ENCODE peak calls at places on chromosomes 11 and 22, in four cellular contexts. One of them, this sample, is unnamed.

GRCh38 chr11:103803062-103803461 is 233.4 kb upstream of the DDI1 start:
- DNase-seq in GM12891: no peak
- DNase-seq in H1: no peak
- DNase-seq in K562: no peak
- DNase-seq in this sample: no peak

GRCh38 chr11:78800756-78801155 is 226.1 kb upstream of the NARS2 start:
- DNase-seq in GM12891: no peak
- DNase-seq in H1: no peak
- DNase-seq in K562: no peak
- DNase-seq in this sample: no peak

GRCh38 chr11:69375316-69376154 is 81.6 kb downstream of the MYEOV start:
- DNase-seq in GM12891: no peak
- DNase-seq in H1: no peak
- DNase-seq in K562: no peak
- DNase-seq in this sample: no peak

GRCh38 chr11:473975-474785 is 24.1 kb downstream of the PTDSS2 start:
- DNase-seq in GM12891: no peak
- DNase-seq in H1: no peak
- DNase-seq in K562: no peak
- DNase-seq in this sample: no peak

GRCh38 chr11:70503878-70504240 is 105.5 kb downstream of the CTTN start:
- DNase-seq in GM12891: no peak
- DNase-seq in H1: no peak
- DNase-seq in K562: no peak
- DNase-seq in this sample: no peak

GRCh38 chr11:16750417-16750816 is 12.0 kb downstream of the C11orf58 start:
- DNase-seq in GM12891: no peak
- DNase-seq in H1: no peak
- DNase-seq in K562: no peak
- DNase-seq in this sample: no peak

GRCh38 chr22:17366830-17367229 is 2.4 kb upstream of the CECR2 start:
- DNase-seq in GM12891: peak
- DNase-seq in H1: peak
- DNase-seq in K562: peak
- DNase-seq in this sample: no peak

GRCh38 chr22:38467904-38468760 is at the start of gene KDELR3:
- DNase-seq in GM12891: peak
- DNase-seq in H1: no peak
- DNase-seq in K562: peak
- DNase-seq in this sample: peak

GRCh38 chr11:477042-477715 is 27.1 kb downstream of the PTDSS2 start:
- DNase-seq in GM12891: no peak
- DNase-seq in H1: no peak
- DNase-seq in K562: no peak
- DNase-seq in this sample: no peak

GRCh38 chr11:12052676-12053605 is 44.5 kb upstream of the DKK3 start:
- DNase-seq in GM12891: no peak
- DNase-seq in H1: no peak
- DNase-seq in K562: no peak
- DNase-seq in this sample: no peak

GRCh38 chr22:41442240-41442792 is 4.3 kb downstream of the TOB2 start:
- DNase-seq in GM12891: no peak
- DNase-seq in H1: no peak
- DNase-seq in K562: no peak
- DNase-seq in this sample: no peak

GRCh38 chr11:47504910-47505309 is 48.0 kb downstream of the CELF1 start:
- DNase-seq in GM12891: no peak
- DNase-seq in H1: no peak
- DNase-seq in K562: no peak
- DNase-seq in this sample: no peak

GRCh38 chr11:117143390-117143789 is 697 bp upstream of the PAFAH1B2 start:
- DNase-seq in GM12891: no peak
- DNase-seq in H1: no peak
- DNase-seq in K562: peak
- DNase-seq in this sample: no peak

GRCh38 chr11:117232911-117233409 is 489 bp downstream of the RNF214 start:
- DNase-seq in GM12891: peak
- DNase-seq in H1: peak
- DNase-seq in K562: peak
- DNase-seq in this sample: peak

GRCh38 chr22:23137905-23138520 is 3.8 kb downstream of the RSPH14 start:
- DNase-seq in GM12891: no peak
- DNase-seq in H1: no peak
- DNase-seq in K562: no peak
- DNase-seq in this sample: no peak

GRCh38 chr11:72039108-72039850 is 40.6 kb downstream of the IL18BP start:
- DNase-seq in GM12891: no peak
- DNase-seq in H1: no peak
- DNase-seq in K562: no peak
- DNase-seq in this sample: no peak

GRCh38 chr22:45969801-45970464 is 7.0 kb downstream of the WNT7B start:
- DNase-seq in GM12891: no peak
- DNase-seq in H1: no peak
- DNase-seq in K562: no peak
- DNase-seq in this sample: no peak

GRCh38 chr11:100970273-100971164 is 159.1 kb downstream of the PGR start:
- DNase-seq in GM12891: no peak
- DNase-seq in H1: no peak
- DNase-seq in K562: peak
- DNase-seq in this sample: no peak

GRCh38 chr22:35643991-35644390 is 4.3 kb upstream of the APOL6 start:
- DNase-seq in GM12891: no peak
- DNase-seq in H1: peak
- DNase-seq in K562: no peak
- DNase-seq in this sample: no peak

GRCh38 chr22:19178065-19178658 is 374 bp downstream of the SLC25A1 start:
- DNase-seq in GM12891: peak
- DNase-seq in H1: peak
- DNase-seq in K562: no peak
- DNase-seq in this sample: peak

GRCh38 chr11:91243630-91244029 is 981.0 kb upstream of the FAT3 start:
- DNase-seq in GM12891: no peak
- DNase-seq in H1: no peak
- DNase-seq in K562: no peak
- DNase-seq in this sample: no peak

GRCh38 chr11:71364806-71365205 is 83.4 kb downstream of the DHCR7 start:
- DNase-seq in GM12891: no peak
- DNase-seq in H1: no peak
- DNase-seq in K562: no peak
- DNase-seq in this sample: no peak

GRCh38 chr22:42316988-42317387 is 46.5 kb upstream of the TCF20 start:
- DNase-seq in GM12891: no peak
- DNase-seq in H1: no peak
- DNase-seq in K562: peak
- DNase-seq in this sample: no peak

GRCh38 chr11:11428714-11429113 is 75.7 kb upstream of the CSNK2A3 start:
- DNase-seq in GM12891: no peak
- DNase-seq in H1: no peak
- DNase-seq in K562: no peak
- DNase-seq in this sample: no peak

GRCh38 chr22:32994921-32995320 is 63.3 kb downstream of the SYN3 start:
- DNase-seq in GM12891: no peak
- DNase-seq in H1: peak
- DNase-seq in K562: no peak
- DNase-seq in this sample: no peak

GRCh38 chr22:39999144-39999757 is 4.5 kb downstream of the FAM83F start:
- DNase-seq in GM12891: no peak
- DNase-seq in H1: no peak
- DNase-seq in K562: peak
- DNase-seq in this sample: no peak

GRCh38 chr22:20531404-20532181 is 24.2 kb downstream of the MED15 start:
- DNase-seq in GM12891: no peak
- DNase-seq in H1: no peak
- DNase-seq in K562: no peak
- DNase-seq in this sample: no peak

GRCh38 chr22:35548762-35549106 is 8.1 kb downstream of the RASD2 start:
- DNase-seq in GM12891: no peak
- DNase-seq in H1: no peak
- DNase-seq in K562: no peak
- DNase-seq in this sample: no peak

GRCh38 chr22:35203583-35203982 is 53.7 kb upstream of the HMGXB4 start:
- DNase-seq in GM12891: no peak
- DNase-seq in H1: no peak
- DNase-seq in K562: no peak
- DNase-seq in this sample: no peak

GRCh38 chr11:73382183-73382582 is 6.0 kb downstream of the RELT start:
- DNase-seq in GM12891: no peak
- DNase-seq in H1: no peak
- DNase-seq in K562: no peak
- DNase-seq in this sample: no peak

GRCh38 chr11:72015511-72016061 is 16.9 kb downstream of the IL18BP start:
- DNase-seq in GM12891: no peak
- DNase-seq in H1: no peak
- DNase-seq in K562: peak
- DNase-seq in this sample: no peak

DNA sequence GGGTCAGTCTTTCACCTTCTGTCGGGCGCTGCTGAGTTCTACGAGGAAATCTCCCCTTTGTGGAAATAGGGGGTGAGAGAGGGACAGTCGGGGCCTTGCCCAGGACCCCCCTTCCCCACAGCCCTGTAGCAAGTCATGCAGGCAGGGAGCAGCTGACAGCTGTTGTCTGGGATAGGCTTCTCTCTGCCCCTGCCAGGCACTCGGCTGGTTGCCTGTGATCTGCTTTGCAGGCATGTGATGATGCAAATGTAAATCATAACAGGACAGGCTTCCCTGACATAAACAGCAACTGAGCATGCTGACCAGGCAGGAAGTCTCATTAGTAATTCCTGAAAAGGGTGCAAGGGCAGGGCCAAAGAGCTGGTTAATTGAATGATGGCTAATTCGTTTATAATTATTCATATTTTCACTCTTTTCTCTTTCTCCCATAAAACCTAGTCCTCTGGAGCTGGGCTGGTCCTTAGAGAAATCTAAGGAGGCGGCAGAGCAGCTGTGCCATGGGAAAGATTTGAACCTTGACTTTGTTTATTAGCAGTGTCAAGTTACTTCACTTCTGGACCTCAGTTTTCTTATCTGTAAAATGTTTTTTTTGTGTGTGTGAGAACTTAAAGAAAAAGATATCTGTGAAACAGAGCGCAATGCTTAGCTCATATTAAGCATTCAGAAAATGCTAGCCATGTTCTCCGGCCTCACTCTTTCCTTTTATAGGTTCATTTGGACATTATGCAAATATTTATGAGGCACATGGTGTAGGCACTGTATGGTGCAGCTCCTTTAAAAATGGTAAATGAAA is 129.7 kb downstream of the LDLRAD3 start:
- DNase-seq in GM12891: no peak
- DNase-seq in H1: no peak
- DNase-seq in K562: no peak
- DNase-seq in this sample: no peak
- TF ChIP-seq TAF1 in GM12891: no peak
- TF ChIP-seq TAF1 in H1: no peak
- TF ChIP-seq TAF1 in K562: no peak
- TF ChIP-seq TAF1 in this sample: no peak

DNA sequence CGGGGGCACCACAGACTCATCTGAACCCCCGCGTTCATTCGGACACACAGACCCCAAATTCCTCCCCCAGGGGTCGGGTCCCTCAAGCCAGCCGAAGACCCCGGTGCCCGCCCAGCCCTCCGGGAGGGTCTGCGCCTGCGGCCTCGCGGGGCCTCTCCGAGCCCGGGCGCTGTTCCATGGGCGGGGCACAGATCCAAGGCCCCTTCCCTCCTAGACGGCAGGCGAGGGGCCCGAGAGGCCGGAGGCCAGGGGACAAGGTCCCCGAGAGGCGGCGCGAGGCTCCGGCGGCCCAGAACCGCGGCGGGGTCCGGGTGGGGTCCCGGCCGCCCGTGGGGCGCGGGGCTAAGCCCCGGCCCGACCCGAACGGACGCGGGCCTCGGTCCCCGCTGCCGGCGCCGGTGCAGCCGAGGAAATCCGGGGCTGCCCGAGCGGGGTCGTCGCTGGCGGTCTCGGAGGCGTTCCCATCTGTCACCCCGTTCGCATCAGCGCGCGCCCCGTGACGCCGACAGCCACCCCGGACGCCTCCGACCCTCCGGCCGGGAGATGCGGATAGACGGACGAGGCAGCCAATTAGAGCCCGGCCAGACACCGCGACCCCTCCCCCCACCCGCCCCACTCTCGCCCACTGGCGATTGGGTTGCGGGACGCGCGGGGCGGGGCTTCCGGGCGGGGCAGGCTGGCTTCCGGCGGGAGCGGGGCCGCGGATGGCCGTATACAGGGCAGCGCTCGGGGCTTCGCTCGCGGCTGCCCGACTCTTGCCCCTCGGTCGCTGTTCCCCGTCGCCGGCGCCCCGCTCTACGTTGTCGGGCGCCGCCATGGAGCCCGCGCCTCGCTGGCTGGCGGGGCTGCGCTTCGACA is at the start of gene SELENOO:
- DNase-seq in GM12891: peak
- DNase-seq in H1: peak
- DNase-seq in K562: peak
- DNase-seq in this sample: peak
- TF ChIP-seq POLR2A in GM12891: peak
- TF ChIP-seq POLR2A in H1: no peak
- TF ChIP-seq POLR2A in K562: peak
- TF ChIP-seq POLR2A in this sample: peak

DNA sequence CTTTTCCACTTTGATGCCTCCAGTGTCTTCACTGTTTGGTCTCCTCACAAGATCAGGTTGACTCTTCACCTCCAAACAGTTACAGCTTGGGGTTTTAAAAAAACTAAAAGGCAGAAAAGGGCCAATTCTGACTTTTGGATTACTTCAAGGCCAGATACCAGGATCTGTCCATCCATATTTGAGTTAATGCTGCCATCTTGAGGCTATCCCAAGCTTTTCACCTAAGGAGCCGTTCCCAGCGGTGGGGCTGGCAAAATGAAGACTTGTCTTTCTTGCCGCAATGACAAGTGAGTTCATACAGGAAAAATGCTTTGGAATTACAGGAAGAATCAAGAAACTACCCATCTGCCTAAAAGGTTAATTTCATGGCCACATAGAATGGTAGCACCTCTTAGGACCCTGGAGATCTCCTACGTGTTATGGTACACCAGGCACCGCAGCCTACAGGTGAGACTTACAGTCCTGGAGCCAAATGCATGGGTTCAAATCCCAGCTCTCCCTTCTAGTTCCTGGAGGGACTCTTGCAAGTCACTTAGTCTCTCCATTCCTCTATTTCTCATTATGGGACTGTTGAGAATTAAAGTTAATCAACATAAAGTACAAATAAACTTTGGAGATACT is 6.0 kb upstream of the OR5B21 start:
- DNase-seq in GM12891: no peak
- DNase-seq in H1: peak
- DNase-seq in K562: peak
- DNase-seq in this sample: no peak
- TF ChIP-seq TAF1 in GM12891: no peak
- TF ChIP-seq TAF1 in H1: no peak
- TF ChIP-seq TAF1 in K562: no peak
- TF ChIP-seq TAF1 in this sample: no peak

GRCh38 chr22:37033605-37034430 is 14.3 kb downstream of the MPST start:
- DNase-seq in GM12891: no peak
- DNase-seq in H1: no peak
- DNase-seq in K562: no peak
- DNase-seq in this sample: no peak
- TF ChIP-seq POLR2A in GM12891: no peak
- TF ChIP-seq POLR2A in H1: no peak
- TF ChIP-seq POLR2A in K562: no peak
- TF ChIP-seq POLR2A in this sample: no peak